ENCODE peak calls at places on chromosomes 6 and 20, in eight cellular contexts. F, A, B, D, E, U, P and Y are unnamed samples.

GRCh38 chr6:96562886-96563285 is at the start of gene FHL5:
- DNase-seq in P (no peak), E (no peak), B (no peak), U (no peak), F (no peak), A (no peak), D (no peak), Y (no peak)

GRCh38 chr6:141464490-141464889 is 668.2 kb upstream of the GJE1 start:
- DNase-seq in P (no peak), B (no peak), U (no peak), E (no peak), D (peak; percentile 97), A (no peak), F (peak; percentile 23), Y (no peak)

GRCh38 chr6:154705471-154706113 is 27.6 kb upstream of the SCAF8 start:
- DNase-seq in U (no peak), A (no peak), E (no peak), P (peak; percentile 12), F (no peak), D (no peak), B (no peak), Y (no peak)

GRCh38 chr6:42155293-42155692 is 12.9 kb upstream of the C6orf132 start:
- DNase-seq in P (no peak), E (no peak), F (no peak), D (no peak), A (no peak), U (no peak), B (no peak), Y (no peak)

GRCh38 chr20:4750381-4750780 is 28.7 kb downstream of the PRND start:
- DNase-seq in D (no peak), P (no peak), F (no peak), B (no peak), U (no peak), A (no peak), E (no peak), Y (no peak)

GRCh38 chr20:3218307-3218988 is 9.2 kb downstream of the ITPA start:
- DNase-seq in B (peak; percentile 72), A (peak; percentile 37), P (peak; percentile 26), U (peak; percentile 13), F (peak; percentile 90), D (no peak), E (no peak), Y (no peak)

GRCh38 chr6:56517155-56517745 is 125.4 kb downstream of the DST start:
- DNase-seq in E (no peak), B (no peak), F (no peak), D (peak; percentile 96), A (peak; percentile 28), P (no peak), U (no peak), Y (no peak)

GRCh38 chr6:165098165-165098564 is 211.2 kb downstream of the C6orf118 start:
- DNase-seq in D (no peak), U (no peak), E (no peak), B (no peak), A (no peak), P (no peak), F (no peak), Y (no peak)

GRCh38 chr20:57090590-57091560 is 175.6 kb downstream of the BMP7 start:
- DNase-seq in F (no peak), D (no peak), B (no peak), A (no peak), P (no peak), E (no peak), U (no peak), Y (no peak)